ENCODE peak calls at places on chromosome 2, in four cellular contexts. H is HCT116, M is heart right ventricle, C is K562. I is an unnamed sample. For H3K4me1 and H3K27me3, the result is how much of the 10 kb centered on the place peaks cover.

GRCh38 chr2:181036848-181037603 is 56.6 kb downstream of the UBE2E3 start:
- DNase-seq in M (no peak), H (no peak), C (no peak), I (peak)

GRCh38 chr2:236103981-236104380 is 64.2 kb downstream of the GBX2 start:
- DNase-seq in H (no peak), M (no peak), C (no peak), I (no peak)

GRCh38 chr2:127024769-127025356 is 82.1 kb downstream of the BIN1 start:
- DNase-seq in M (no peak), H (no peak), C (no peak), I (no peak)

GRCh38 chr2:197803033-197803444 is 1.4 kb upstream of the PLCL1 start:
- DNase-seq in M (peak), C (peak), H (peak), I (peak)

GRCh38 chr2:64405476-64406406 is 48.2 kb upstream of the LGALSL start:
- DNase-seq in C (no peak), M (no peak), H (no peak), I (peak)

GRCh38 chr2:68537872-68538271 is 70.5 kb downstream of the APLF start:
- DNase-seq in H (no peak), C (no peak), M (no peak), I (no peak)

GRCh38 chr2:7097353-7097895 is 180.2 kb downstream of the RNF144A start:
- DNase-seq in C (peak), H (peak), M (peak), I (no peak)

GRCh38 chr2:74186038-74186437 is 7.4 kb upstream of the MOB1A start:
- DNase-seq in M (no peak), C (peak), H (no peak), I (no peak)

GRCh38 chr2:102063948-102064678 is 72.4 kb downstream of the IL1R2 start:
- DNase-seq in C (peak), M (peak), H (peak), I (peak)

GRCh38 chr2:8571286-8571791 is 110.5 kb upstream of the ID2 start:
- DNase-seq in H (no peak), M (no peak), C (no peak), I (no peak)

GRCh38 chr2:77007668-77008067 is 514.5 kb downstream of the LRRTM4 start:
- DNase-seq in M (no peak), C (no peak), H (no peak), I (no peak)

GRCh38 chr2:2464095-2464494 is 133.0 kb upstream of the MYT1L start:
- DNase-seq in M (peak), H (no peak), C (no peak), I (no peak)

GRCh38 chr2:3539836-3540235 is 18.3 kb downstream of the RNASEH1 start:
- DNase-seq in H (no peak), M (no peak), C (no peak), I (no peak)

GRCh38 chr2:241965931-241966412 is 96.4 kb downstream of the RTP5 start:
- DNase-seq in M (peak), H (peak), C (peak), I (peak)

GRCh38 chr2:216234106-216234505 is 125.0 kb downstream of the XRCC5 start:
- DNase-seq in C (no peak), H (no peak), M (no peak), I (no peak)

GRCh38 chr2:230714122-230714453 is 1.4 kb downstream of the CAB39 start:
- DNase-seq in H (no peak), M (no peak), C (no peak), I (peak)

GRCh38 chr2:37671816-37672103 is 318 bp upstream of the CDC42EP3 start:
- DNase-seq in C (no peak), M (no peak), H (no peak), I (peak)

GRCh38 chr2:210818473-210818872 is 262.1 kb downstream of the CPS1 start:
- DNase-seq in C (no peak), H (no peak), M (no peak), I (peak)

GRCh38 chr2:30764021-30764800 is 43.0 kb downstream of the CAPN13 start:
- DNase-seq in C (no peak), H (no peak), M (no peak), I (no peak)

GRCh38 chr2:168504323-168504722 is 48.3 kb downstream of the CERS6 start:
- DNase-seq in M (no peak), H (no peak), C (no peak), I (no peak)

GRCh38 chr2:30232027-30232800 is 880 bp downstream of the LBH start:
- DNase-seq in C (peak), H (no peak), M (peak), I (no peak)

GRCh38 chr2:85843543-85843942 is 45.2 kb downstream of the ST3GAL5 start:
- DNase-seq in M (no peak), C (peak), H (no peak), I (no peak)

GRCh38 chr2:161873689-161874088 is 200.3 kb downstream of the DPP4 start:
- DNase-seq in C (no peak), M (no peak), H (no peak), I (no peak)

GRCh38 chr2:204795156-204795555 is 249.9 kb downstream of the PARD3B start:
- DNase-seq in H (no peak), M (no peak), C (no peak), I (peak)

GRCh38 chr2:14303366-14304115 is 329.0 kb upstream of the LRATD1 start:
- DNase-seq in C (no peak), H (no peak), M (no peak), I (peak)

GRCh38 chr2:124063596-124063995 is 38.5 kb downstream of the CNTNAP5 start:
- DNase-seq in H (no peak), M (no peak), C (no peak), I (no peak)

GRCh38 chr2:19843992-19844515 is 57.7 kb downstream of the TTC32 start:
- DNase-seq in C (no peak), M (no peak), H (no peak), I (no peak)

GRCh38 chr2:150477347-150477746 is 10.1 kb downstream of the RND3 start:
- DNase-seq in H (no peak), M (no peak), C (no peak), I (peak)

GRCh38 chr2:215920244-215921100 is 92.9 kb downstream of the MREG start:
- DNase-seq in H (peak), M (peak), C (peak), I (peak)

GRCh38 chr2:15784106-15784885 is 156.1 kb upstream of the MYCN start:
- DNase-seq in M (no peak), C (no peak), H (no peak), I (no peak)

GRCh38 chr2:173740639-173741038 is 224.5 kb downstream of the SP3 start:
- DNase-seq in M (no peak), H (no peak), C (no peak), I (no peak)

GRCh38 chr2:172856561-172856960 is 120.9 kb downstream of the RAPGEF4 start:
- DNase-seq in C (no peak), M (no peak), H (no peak), I (no peak)

GRCh38 chr2:161085041-161085598 is 75.1 kb upstream of the TANK start:
- DNase-seq in C (no peak), M (no peak), H (no peak), I (no peak)

GRCh38 chr2:198309673-198310280 is 505.4 kb downstream of the PLCL1 start:
- DNase-seq in C (peak), H (peak), M (peak), I (no peak)

GRCh38 chr2:195710407-195710806 is 53.4 kb downstream of the SLC39A10 start:
- DNase-seq in M (no peak), C (no peak), H (no peak), I (no peak)

GRCh38 chr2:217914078-217914477 is 88.7 kb downstream of the TNS1 start:
- DNase-seq in C (no peak), H (no peak), M (no peak), I (no peak)

GRCh38 chr2:217911283-217911965 is 91.4 kb downstream of the TNS1 start:
- DNase-seq in H (no peak), M (no peak), C (no peak), I (no peak)

GRCh38 chr2:217912030-217913024 is 90.5 kb downstream of the TNS1 start:
- DNase-seq in C (no peak), H (no peak), M (no peak), I (no peak)

GRCh38 chr2:217914878-217915277 is 87.9 kb downstream of the TNS1 start:
- DNase-seq in H (no peak), C (no peak), M (no peak), I (no peak)

DNA sequence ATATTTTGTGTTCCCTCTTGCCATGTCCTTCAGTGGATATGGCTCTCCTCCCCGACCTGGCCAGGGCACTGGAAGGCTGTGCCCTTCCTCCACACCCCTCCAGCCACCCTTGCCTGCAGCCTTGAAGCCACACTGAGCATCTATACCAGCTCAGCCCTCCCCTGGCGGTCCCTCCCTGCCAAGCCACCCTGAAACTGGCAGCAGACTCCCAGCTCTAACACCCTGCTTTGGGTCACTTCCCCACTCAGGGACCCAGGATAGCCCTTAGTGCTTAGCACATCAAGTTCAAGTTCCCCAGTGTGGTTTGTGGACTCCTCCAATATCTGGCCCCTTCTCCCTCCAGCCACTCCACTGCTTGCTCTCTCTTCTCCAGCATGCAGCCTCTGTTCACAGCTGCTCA is 89.4 kb downstream of the TNS1 start:
- DNase-seq in M (no peak), C (no peak), H (no peak), I (no peak)
- H3K4me1 ChIP-seq in M (half or more), C (under half), H (under half), I (under half)

DNA sequence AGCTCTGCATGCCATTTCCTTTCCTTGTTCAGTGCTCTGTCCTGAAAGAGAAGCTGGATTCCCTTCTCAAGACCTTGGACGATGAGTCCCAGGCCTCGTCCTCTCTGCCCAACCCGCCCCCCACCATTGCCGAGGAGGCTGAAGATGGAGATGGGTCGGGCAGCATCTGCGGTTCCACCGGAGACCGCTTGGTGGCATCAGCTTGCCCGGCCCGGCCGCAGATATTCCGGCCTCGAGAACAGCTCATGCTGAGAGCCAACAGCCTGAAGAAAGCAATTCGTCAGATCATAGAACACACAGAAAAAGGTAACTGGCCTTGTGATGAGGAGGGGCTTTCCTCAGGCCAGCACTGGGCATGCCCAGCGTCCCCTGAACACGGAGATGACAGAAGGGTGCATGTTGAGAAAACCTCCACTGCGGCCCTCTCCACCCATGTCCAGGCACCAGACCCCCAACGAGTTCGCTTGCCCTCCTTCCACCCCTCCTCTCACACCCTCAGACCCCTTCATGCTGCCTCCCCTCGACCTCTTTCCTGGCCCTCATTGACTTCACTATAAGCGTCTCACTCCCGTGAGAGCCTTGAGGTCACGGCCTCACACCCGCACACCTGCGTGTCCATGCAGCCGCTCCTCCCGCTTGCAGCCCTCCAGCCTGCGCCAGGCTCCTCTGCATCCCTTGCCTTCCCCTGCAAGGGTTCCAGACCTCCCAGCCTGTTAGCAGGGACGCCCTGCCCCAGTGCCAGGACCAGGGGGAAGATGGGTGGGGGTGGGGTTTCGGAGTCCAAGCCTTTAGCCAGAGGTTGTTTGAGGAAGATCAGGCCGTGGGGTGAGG is 95.0 kb downstream of the DGKD start:
- DNase-seq in C (no peak), H (no peak), M (no peak), I (peak)
- TF ChIP-seq CTCF in C (no peak), H (no peak), M (peak), I (peak)

DNA sequence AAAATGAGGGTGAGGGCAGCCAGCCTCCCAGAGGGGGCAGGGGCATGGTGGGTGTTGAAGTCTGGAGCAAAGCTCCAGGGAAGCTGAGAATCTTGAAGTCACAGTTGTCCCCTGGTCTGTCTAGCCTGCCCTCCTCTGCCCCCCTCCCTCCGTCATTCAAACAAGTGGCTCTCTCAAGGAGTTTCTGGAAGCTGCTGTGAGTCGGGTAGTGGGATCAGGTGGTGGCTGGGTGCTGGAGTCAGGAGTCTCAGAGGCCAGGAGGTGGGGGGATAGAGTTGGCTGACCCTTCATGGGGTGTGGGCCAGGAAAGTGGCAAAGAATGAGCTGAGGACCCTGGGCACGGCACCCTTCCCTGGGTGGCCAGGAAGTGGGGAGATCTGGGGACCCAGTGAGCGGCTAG is 495 bp upstream of the ASIC4 start:
- DNase-seq in H (no peak), C (no peak), M (no peak), I (no peak)
- H3K27me3 ChIP-seq in H (under half), C (under half), M (under half), I (half or more)

GRCh38 chr2:120821446-120822160 is 85.9 kb downstream of the GLI2 start:
- DNase-seq in C (no peak), M (no peak), H (no peak), I (no peak)
- H3K4me1 ChIP-seq in C (under half), M (under half), H (under half), I (under half)

GRCh38 chr2:227539465-227539956 is 59.2 kb upstream of the SCYGR2 start:
- DNase-seq in M (no peak), H (no peak), C (no peak), I (no peak)

GRCh38 chr2:227534714-227535113 is 62.8 kb downstream of the AGFG1 start:
- DNase-seq in M (no peak), C (no peak), H (no peak), I (no peak)

DNA sequence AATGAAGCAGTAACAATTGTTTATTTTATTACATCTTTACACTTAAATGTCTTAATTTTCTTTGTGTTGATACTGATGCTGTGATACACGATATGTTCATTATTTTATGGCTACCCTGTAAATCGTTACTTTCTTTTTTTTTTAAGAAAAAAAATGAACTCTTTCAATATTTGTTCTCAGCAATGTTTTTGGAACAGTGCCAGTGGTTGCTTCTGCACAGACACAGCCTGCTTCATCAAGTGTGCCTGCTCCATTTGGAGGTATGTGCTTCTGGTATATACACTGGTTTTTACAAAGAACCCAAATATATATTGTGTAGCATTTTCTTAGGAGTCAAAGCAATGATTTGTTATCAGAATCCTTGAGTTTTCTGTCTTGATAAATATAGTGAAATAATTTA is 62.2 kb upstream of the SCYGR2 start:
- DNase-seq in H (no peak), C (no peak), M (no peak), I (no peak)
- TF ChIP-seq CTCF in H (no peak), C (no peak), M (no peak), I (no peak)

DNA sequence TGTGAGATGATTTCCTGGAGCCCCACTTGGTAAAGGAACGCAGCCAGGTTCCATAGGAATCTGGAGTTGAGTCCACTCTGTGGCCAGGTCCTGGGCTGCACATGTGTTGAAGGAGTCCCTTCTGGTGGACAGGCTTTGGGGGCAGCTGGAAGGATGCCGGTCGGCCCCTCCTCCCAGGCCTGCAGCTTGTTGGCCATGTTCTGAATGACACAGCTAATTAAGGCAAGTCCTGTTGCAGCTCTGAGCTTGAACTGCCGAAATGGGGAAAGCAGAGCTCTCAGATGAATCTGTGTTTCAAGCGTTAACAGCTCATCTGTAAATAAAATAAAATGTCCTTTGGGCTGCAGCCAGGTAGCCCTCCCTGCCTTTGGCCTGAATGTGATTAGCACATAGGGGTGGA is 23.8 kb downstream of the EN1 start:
- DNase-seq in M (no peak), H (no peak), C (no peak), I (no peak)
- H3K27me3 ChIP-seq in M (under half), H (under half), C (under half), I (half or more)

GRCh38 chr2:237733677-237734300 is 64.8 kb upstream of the RBM44 start:
- DNase-seq in C (no peak), H (no peak), M (peak), I (no peak)

GRCh38 chr2:237729681-237730475 is 68.7 kb upstream of the RBM44 start:
- DNase-seq in H (no peak), C (no peak), M (no peak), I (no peak)

GRCh38 chr2:237731663-237732062 is 66.9 kb upstream of the RBM44 start:
- DNase-seq in H (peak), C (no peak), M (no peak), I (peak)

GRCh38 chr2:237732790-237733349 is 65.7 kb upstream of the RBM44 start:
- DNase-seq in H (no peak), M (peak), C (no peak), I (no peak)

GRCh38 chr2:237732070-237732469 is 66.5 kb upstream of the RBM44 start:
- DNase-seq in C (no peak), M (no peak), H (no peak), I (no peak)
- H3K4me1 ChIP-seq in C (under half), M (half or more), H (under half), I (under half)

GRCh38 chr2:167353605-167354280 is 465.5 kb downstream of the XIRP2 start:
- DNase-seq in H (no peak), M (no peak), C (no peak), I (no peak)
- TF ChIP-seq CTCF in H (no peak), M (no peak), C (no peak), I (no peak)